ENCODE peak calls at places on chromosome 1, in four cellular contexts. K is GM12878, V is HL-60, U is K562. Q is an unnamed sample.

GRCh38 chr1:173868266-173869107 is at the start of gene ZBTB37:
- DNase-seq in U (peak; percentile 97), K (no peak), V (no peak), Q (peak; percentile 64)

GRCh38 chr1:58896211-58897183 is 112.7 kb upstream of the JUN start:
- DNase-seq in K (no peak), V (no peak), U (peak; percentile 75), Q (no peak)

GRCh38 chr1:29786195-29786594 is 549.9 kb downstream of the PTPRU start:
- DNase-seq in V (no peak), K (no peak), U (no peak), Q (no peak)

GRCh38 chr1:232454487-232454886 is 175.4 kb downstream of the SIPA1L2 start:
- DNase-seq in K (no peak), V (no peak), U (no peak), Q (no peak)

GRCh38 chr1:6260433-6260934 is 414 bp downstream of the GPR153 start:
- DNase-seq in V (no peak), K (no peak), U (peak; percentile 61), Q (no peak)

GRCh38 chr1:237316352-237316751 is 274.4 kb downstream of the RYR2 start:
- DNase-seq in U (no peak), K (no peak), V (no peak), Q (no peak)

GRCh38 chr1:56473582-56474270 is 105.6 kb downstream of the PLPP3 start:
- DNase-seq in K (no peak), U (no peak), V (no peak), Q (no peak)

GRCh38 chr1:211324992-211325775 is 1.4 kb upstream of the TRAF5 start:
- DNase-seq in U (no peak), K (no peak), V (no peak), Q (no peak)

GRCh38 chr1:162397039-162397448 is 14.9 kb downstream of the SH2D1B start:
- DNase-seq in K (no peak), V (no peak), U (peak; percentile 77), Q (no peak)

GRCh38 chr1:110674337-110675059 is at the start of gene KCNA3:
- DNase-seq in K (no peak), U (no peak), V (no peak), Q (peak; percentile 45)

GRCh38 chr1:156504062-156504813 is 3.7 kb upstream of the MEF2D start:
- DNase-seq in V (peak; percentile 57), K (no peak), U (no peak), Q (no peak)
- TF ChIP-seq SPI1 in V (no peak), K (no peak), U (no peak), Q (no peak)

DNA sequence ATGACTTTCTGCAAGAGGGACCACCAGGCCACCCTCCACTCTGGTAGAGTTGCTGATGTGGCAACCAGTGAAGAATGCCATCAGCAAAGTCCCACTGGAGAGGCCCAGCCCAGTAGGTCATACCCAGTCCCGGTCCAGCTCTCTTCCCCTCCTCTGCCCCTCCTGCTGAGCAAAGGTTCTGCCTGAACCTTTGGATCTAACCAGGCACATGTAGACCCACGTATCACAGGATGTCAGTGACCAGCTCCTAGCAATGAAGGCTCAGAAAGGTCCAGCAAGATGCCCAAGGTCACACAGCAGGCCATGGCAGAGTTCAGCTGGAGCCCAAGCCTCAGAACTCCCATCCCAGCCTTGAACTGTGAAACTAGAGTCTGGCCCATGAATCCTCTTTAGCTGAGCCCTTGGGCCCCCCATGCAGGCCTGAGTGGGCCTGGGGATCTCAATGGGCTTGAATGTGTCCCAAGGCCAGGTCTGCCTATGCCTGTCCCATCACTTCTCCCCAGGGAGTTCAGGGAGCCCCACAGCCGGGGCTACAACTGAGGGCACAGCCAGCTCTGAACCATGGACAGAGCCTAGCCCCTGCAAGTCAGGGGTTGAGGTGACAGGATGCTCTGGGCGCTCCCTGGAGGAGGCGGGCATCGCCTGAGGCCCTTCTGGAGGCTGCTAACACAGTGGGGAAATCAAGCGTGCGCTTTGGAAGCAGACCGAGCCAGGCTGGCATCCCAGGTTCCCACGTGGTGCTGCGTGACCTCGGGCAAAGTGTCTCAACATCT is 21.4 kb upstream of the PADI1 start:
- DNase-seq in V (no peak), U (no peak), K (no peak), Q (no peak)
- TF ChIP-seq SPI1 in V (no peak), U (no peak), K (no peak), Q (no peak)

GRCh38 chr1:41418868-41419583 is 57.8 kb downstream of the FOXO6 start:
- DNase-seq in K (no peak), U (no peak), V (no peak), Q (no peak)
- TF ChIP-seq SPI1 in K (no peak), U (no peak), V (no peak), Q (no peak)

GRCh38 chr1:201916649-201917249 is 28.1 kb downstream of the SHISA4 start:
- DNase-seq in U (peak; percentile 67), K (no peak), V (no peak), Q (no peak)
- TF ChIP-seq SPI1 in U (no peak), K (no peak), V (no peak), Q (no peak)

GRCh38 chr1:179779645-179780272 is 36.7 kb downstream of the FAM163A start:
- DNase-seq in U (no peak), V (no peak), K (no peak), Q (no peak)
- TF ChIP-seq SPI1 in U (no peak), V (no peak), K (no peak), Q (no peak)

GRCh38 chr1:206550446-206550845 is 43.1 kb downstream of the RASSF5 start:
- DNase-seq in U (no peak), V (no peak), K (no peak), Q (no peak)
- TF ChIP-seq SPI1 in U (no peak), V (no peak), K (no peak), Q (no peak)

GRCh38 chr1:34361781-34362357 is 185.2 kb downstream of the C1orf94 start:
- DNase-seq in V (no peak), K (peak; percentile 51), U (no peak), Q (no peak)

GRCh38 chr1:34365295-34365694 is 188.6 kb downstream of the C1orf94 start:
- DNase-seq in K (no peak), U (no peak), V (no peak), Q (no peak)

GRCh38 chr1:34364376-34364775 is 187.7 kb downstream of the C1orf94 start:
- DNase-seq in K (no peak), U (no peak), V (no peak), Q (no peak)

GRCh38 chr1:34361121-34361520 is 184.4 kb downstream of the C1orf94 start:
- DNase-seq in U (no peak), K (no peak), V (no peak), Q (no peak)

GRCh38 chr1:34362949-34363348 is 186.2 kb downstream of the C1orf94 start:
- DNase-seq in U (no peak), V (no peak), K (no peak), Q (no peak)
- TF ChIP-seq SPI1 in U (no peak), V (no peak), K (no peak), Q (no peak)